ENCODE peak calls at places on chromosome 9, in seven cellular contexts. U is upper lobe of right lung, D is gastrocnemius medialis, P is thyroid gland, M is AG04449, H is dorsolateral prefrontal cortex, T is fibroblast of the aortic adventitia. L is an unnamed sample.

GRCh38 chr9:134914501-134914834 is 3.2 kb downstream of the FCN1 start:
- DNase-seq in U (peak), D (no peak), P (no peak), M (no peak), H (no peak), T (no peak), L (no peak)

GRCh38 chr9:109192732-109193361 is 25.8 kb upstream of the FRRS1L start:
- DNase-seq in U (no peak), D (no peak), P (peak), M (no peak), H (no peak), T (no peak), L (peak)

GRCh38 chr9:121837113-121838010 is 185.9 kb downstream of the DAB2IP start:
- DNase-seq in U (peak), D (no peak), P (peak), M (no peak), H (peak), T (peak), L (peak)

GRCh38 chr9:116605904-116606341 is 81.2 kb upstream of the TRIM32 start:
- DNase-seq in U (no peak), D (no peak), P (peak), M (no peak), H (no peak), T (peak), L (no peak)

GRCh38 chr9:127979333-127980055 is 1.3 kb downstream of the EEIG1 start:
- DNase-seq in U (peak), D (no peak), P (peak), M (no peak), H (peak), T (peak), L (peak)

GRCh38 chr9:73037613-73038012 is 84.8 kb upstream of the ALDH1A1 start:
- DNase-seq in U (no peak), D (no peak), P (no peak), M (no peak), H (no peak), T (no peak), L (peak)

GRCh38 chr9:83208065-83208850 is 145.3 kb upstream of the RASEF start:
- DNase-seq in U (no peak), D (no peak), P (peak), M (no peak), H (no peak), T (peak), L (no peak)

GRCh38 chr9:123763910-123764588 is 165.9 kb downstream of the DENND1A start:
- DNase-seq in U (no peak), D (no peak), P (no peak), M (peak), H (no peak), T (peak), L (peak)

GRCh38 chr9:14993061-14993800 is 83.0 kb upstream of the FREM1 start:
- DNase-seq in U (peak), D (peak), P (peak), M (peak), H (peak), T (peak), L (peak)

GRCh38 chr9:76701441-76702031 is 62.7 kb upstream of the PCA3 start:
- DNase-seq in U (no peak), D (no peak), P (no peak), M (no peak), H (no peak), T (peak), L (no peak)

DNA sequence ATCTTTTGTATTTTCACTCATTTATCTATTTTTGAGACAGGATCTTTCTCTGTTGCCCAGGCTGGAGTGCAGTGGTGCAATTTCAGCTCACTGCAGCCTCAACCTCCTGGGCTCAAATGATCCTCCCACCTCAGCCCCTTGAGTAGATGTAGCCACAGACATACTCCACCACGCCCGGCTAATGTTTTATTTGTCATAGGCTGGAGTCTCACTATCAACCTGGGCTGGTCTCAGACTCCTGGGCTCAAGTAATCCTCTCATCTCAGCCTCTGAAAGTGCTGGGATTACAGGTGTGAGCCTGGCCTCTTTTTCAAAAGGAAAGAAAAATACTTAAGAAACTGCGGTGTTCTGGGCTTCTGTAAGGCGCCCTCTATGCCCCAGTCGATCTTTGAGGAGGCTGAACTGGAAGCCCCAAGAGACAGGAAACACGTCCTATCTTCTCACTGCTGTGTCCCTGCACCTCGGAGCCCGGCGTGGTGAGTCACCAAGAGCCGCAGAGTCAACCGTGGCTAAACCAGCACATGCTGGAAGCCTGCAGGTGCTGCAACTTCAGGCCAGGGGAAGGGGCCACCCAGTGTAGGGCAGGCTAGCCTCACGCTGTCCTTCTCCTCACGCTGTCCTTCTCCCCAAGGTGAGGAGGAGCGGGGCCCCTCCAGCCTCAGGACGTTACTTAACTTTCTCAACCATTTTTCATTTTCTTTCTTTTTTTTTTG is 15.2 kb upstream of the LHX3 start:
- DNase-seq in U (no peak), D (no peak), P (no peak), M (no peak), H (no peak), T (no peak), L (peak)
- TF ChIP-seq CTCF in U (no peak), D (no peak), P (no peak), M (no peak), H (no peak), T (no peak), L (no peak)

DNA sequence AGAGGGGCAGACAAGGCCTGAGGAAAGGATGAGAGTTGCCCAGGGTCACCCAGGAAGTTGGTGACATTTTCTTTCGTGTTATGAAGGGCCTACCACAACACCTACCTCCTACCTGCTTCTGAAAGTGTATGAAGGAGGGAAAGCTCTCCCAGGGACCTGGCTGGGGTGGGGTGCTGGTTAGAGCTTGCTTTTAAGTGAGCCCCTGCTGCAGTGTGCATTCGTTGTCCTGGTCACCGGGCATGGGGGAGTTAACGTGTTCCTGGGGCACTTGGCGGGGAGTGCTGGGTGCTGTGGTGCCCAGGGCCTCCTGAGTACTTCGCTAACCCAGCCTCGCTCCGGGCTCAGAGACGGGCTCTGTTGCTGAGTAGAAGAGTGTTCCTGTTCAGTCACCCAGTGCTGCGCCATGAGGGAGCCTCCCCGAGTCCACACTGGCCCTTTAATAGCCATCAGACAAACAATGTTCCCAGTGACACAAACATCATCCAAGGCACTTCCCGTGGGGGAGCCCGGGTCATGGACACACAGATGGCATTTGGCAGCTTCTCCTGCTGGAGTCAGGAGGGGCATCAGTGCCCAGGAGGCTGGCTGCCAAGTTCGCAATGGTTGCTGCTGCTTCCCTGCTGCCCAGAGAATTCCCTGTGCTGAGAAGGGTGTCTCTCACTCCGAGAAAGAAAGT is 85.7 kb downstream of the AMBP start:
- DNase-seq in U (no peak), D (peak), P (peak), M (no peak), H (peak), T (no peak), L (no peak)
- H3K4me3 ChIP-seq in U (no peak), D (peak), P (no peak), M (no peak), H (peak), T (no peak), L (no peak)

GRCh38 chr9:38334234-38334633 is 58.3 kb upstream of the ALDH1B1 start:
- DNase-seq in U (no peak), D (no peak), P (no peak), M (no peak), H (no peak), T (no peak), L (no peak)
- TF ChIP-seq CTCF in U (peak), D (no peak), P (no peak), M (peak), H (peak), T (peak), L (no peak)

GRCh38 chr9:36021968-36022367 is 14.7 kb upstream of the RECK start:
- DNase-seq in U (no peak), D (no peak), P (no peak), M (no peak), H (no peak), T (no peak), L (no peak)

GRCh38 chr9:36018129-36018528 is 18.6 kb upstream of the RECK start:
- DNase-seq in U (no peak), D (no peak), P (no peak), M (no peak), H (no peak), T (no peak), L (no peak)

GRCh38 chr9:36017278-36017677 is 19.4 kb upstream of the RECK start:
- DNase-seq in U (no peak), D (no peak), P (no peak), M (no peak), H (no peak), T (peak), L (no peak)

GRCh38 chr9:36023260-36024048 is 13.3 kb upstream of the RECK start:
- DNase-seq in U (peak), D (peak), P (peak), M (no peak), H (peak), T (peak), L (peak)

GRCh38 chr9:36018755-36019720 is 17.7 kb upstream of the RECK start:
- DNase-seq in U (no peak), D (no peak), P (no peak), M (peak), H (no peak), T (no peak), L (no peak)
- H3K4me3 ChIP-seq in U (no peak), D (no peak), P (no peak), M (no peak), H (no peak), T (no peak), L (no peak)

DNA sequence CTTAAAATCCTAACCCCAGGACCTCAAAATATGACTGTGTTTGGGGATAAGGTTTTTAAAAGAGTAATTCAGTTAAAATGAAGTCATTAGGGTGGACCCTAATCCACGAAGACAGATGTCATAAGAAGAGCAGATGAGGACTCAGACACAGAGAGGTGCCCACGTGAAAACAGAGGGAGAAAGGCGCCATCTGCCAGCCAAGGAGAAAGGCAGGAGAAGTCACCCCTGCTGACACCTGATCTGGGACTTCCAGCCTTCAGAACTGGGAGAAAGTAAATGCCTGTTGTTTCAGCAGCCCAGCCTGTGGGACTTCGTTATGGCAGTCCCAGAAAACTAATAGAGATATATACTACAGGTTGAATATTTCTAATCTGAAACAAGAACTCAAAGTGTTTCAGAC is 67.4 kb downstream of the ROR2 start:
- DNase-seq in U (no peak), D (no peak), P (no peak), M (no peak), H (no peak), T (no peak), L (no peak)
- TF ChIP-seq CTCF in U (no peak), D (no peak), P (no peak), M (no peak), H (no peak), T (no peak), L (no peak)

L was measured in choroid plexus epithelial cell.